ENCODE peak calls at places on chromosomes 1 and 21, in nine cellular contexts. K is iris pigment epithelial cell; E is LoVo; V is renal cortical epithelial cell; F is activated CD4-positive, alpha-beta T cell treated with anti-CD3 and anti-CD28 coated beads, Interleukin-2, amount 10 ng/mL, durations not matched to agents 7 days and 5 days; G is H9; Z is RCC 7860; O is memory B cell; I is T-helper 9 cell. T is an unnamed sample.

GRCh38 chr1:19405761-19406481 is 79.4 kb downstream of the CAPZB start:
- DNase-seq in Z (no peak), F (no peak), G (no peak), I (no peak), O (no peak), E (no peak), V (no peak), K (peak), T (no peak)

GRCh38 chr21:29633766-29634165 is 306.0 kb downstream of the GRIK1 start:
- DNase-seq in K (no peak), F (no peak), O (no peak), G (no peak), Z (no peak), I (no peak), V (no peak), E (no peak), T (no peak)

GRCh38 chr1:27634166-27634981 is 611 bp downstream of the FGR start:
- DNase-seq in G (no peak), F (peak), Z (no peak), I (peak), V (no peak), K (no peak), O (no peak), E (no peak), T (no peak)

GRCh38 chr1:61088163-61088840 is 5.9 kb downstream of the NFIA start:
- DNase-seq in E (no peak), F (no peak), O (no peak), V (no peak), I (no peak), G (no peak), K (no peak), Z (no peak), T (no peak)

GRCh38 chr1:60898987-60899386 is 183.4 kb upstream of the NFIA start:
- DNase-seq in K (no peak), E (no peak), F (no peak), G (no peak), O (no peak), I (no peak), V (no peak), Z (no peak), T (no peak)

GRCh38 chr21:33552093-33552998 is 9.5 kb downstream of the SON start:
- DNase-seq in Z (no peak), E (no peak), I (no peak), G (no peak), K (no peak), O (no peak), V (no peak), F (no peak), T (no peak)

GRCh38 chr1:222909586-222909985 is 94.7 kb downstream of the DISP1 start:
- DNase-seq in F (no peak), V (peak), I (no peak), K (peak), O (no peak), G (no peak), E (no peak), Z (no peak), T (peak)

GRCh38 chr1:70779571-70779970 is 268.0 kb downstream of the PTGER3 start:
- DNase-seq in V (peak), E (no peak), G (no peak), F (no peak), Z (no peak), I (no peak), K (no peak), O (no peak), T (no peak)

GRCh38 chr1:203421246-203421645 is 54.4 kb upstream of the PRELP start:
- DNase-seq in V (no peak), I (no peak), G (no peak), Z (no peak), O (no peak), F (no peak), E (no peak), K (no peak), T (no peak)

GRCh38 chr21:33198346-33199135 is 31.2 kb upstream of the IFNAR2 start:
- DNase-seq in O (no peak), Z (no peak), G (no peak), F (no peak), I (no peak), E (no peak), K (peak), V (no peak), T (no peak)

GRCh38 chr1:85047472-85048295 is 616 bp downstream of the MCOLN3 start:
- DNase-seq in E (no peak), F (no peak), I (no peak), G (peak), Z (no peak), O (peak), V (peak), K (no peak), T (peak)

GRCh38 chr1:3313579-3313955 is 140.9 kb upstream of the ARHGEF16 start:
- DNase-seq in I (no peak), F (no peak), K (peak), V (peak), G (peak), Z (no peak), O (no peak), E (no peak), T (peak)

GRCh38 chr1:7422561-7422960 is 348.5 kb upstream of the VAMP3 start:
- DNase-seq in G (no peak), V (no peak), O (no peak), K (no peak), F (no peak), Z (no peak), I (no peak), E (no peak), T (no peak)

GRCh38 chr1:75632350-75632949 is 21.5 kb upstream of the SLC44A5 start:
- DNase-seq in O (no peak), K (peak), F (no peak), V (peak), Z (peak), E (peak), I (no peak), G (no peak), T (peak)

GRCh38 chr1:206716519-206717236 is 32.0 kb downstream of the MAPKAPK2 start:
- DNase-seq in I (no peak), G (no peak), E (no peak), V (no peak), K (no peak), F (no peak), Z (peak), O (no peak), T (no peak)

GRCh38 chr1:47225430-47226100 is 6.5 kb downstream of the TAL1 start:
- DNase-seq in G (no peak), F (no peak), O (no peak), E (no peak), I (no peak), Z (no peak), K (no peak), V (no peak), T (no peak)

GRCh38 chr1:39692152-39693064 is 1.2 kb upstream of the HPCAL4 start:
- DNase-seq in I (peak), E (no peak), F (no peak), G (peak), Z (no peak), K (no peak), V (no peak), O (peak), T (peak)

GRCh38 chr1:35029756-35030155 is 2.0 kb downstream of the ZMYM6 start:
- DNase-seq in G (no peak), I (no peak), F (no peak), Z (no peak), E (no peak), O (no peak), K (peak), V (no peak), T (no peak)

GRCh38 chr1:61007534-61008364 is 74.6 kb upstream of the NFIA start:
- DNase-seq in E (no peak), V (peak), G (no peak), F (no peak), O (no peak), Z (no peak), K (no peak), I (no peak), T (no peak)

GRCh38 chr1:5594056-5594956 is 397.9 kb downstream of the NPHP4 start:
- DNase-seq in F (peak), I (no peak), G (peak), K (no peak), Z (no peak), V (no peak), E (no peak), O (no peak), T (no peak)